ENCODE peak calls at places on chromosomes 4 and X, in seven cellular contexts. One of them, this sample, is unnamed.

GRCh38 chr4:172628263-172628662 is 540.3 kb upstream of the GALNT7 start:
- DNase-seq in prostate gland: no peak
- DNase-seq in upper lobe of left lung: no peak
- DNase-seq in breast epithelium: no peak
- DNase-seq in stomach: no peak
- DNase-seq in HL-60: no peak
- DNase-seq in GM12891: no peak
- DNase-seq in this sample: no peak

GRCh38 chr4:1356181-1356998 is 9.4 kb downstream of the UVSSA start:
- DNase-seq in prostate gland: peak; percentile 38
- DNase-seq in upper lobe of left lung: peak; percentile 93
- DNase-seq in breast epithelium: peak; percentile 34
- DNase-seq in stomach: peak; percentile 63
- DNase-seq in HL-60: peak; percentile 30
- DNase-seq in GM12891: peak; percentile 66
- DNase-seq in this sample: no peak

GRCh38 chr4:8275511-8275910 is 6.0 kb downstream of the HTRA3 start:
- DNase-seq in prostate gland: no peak
- DNase-seq in upper lobe of left lung: no peak
- DNase-seq in breast epithelium: no peak
- DNase-seq in stomach: no peak
- DNase-seq in HL-60: no peak
- DNase-seq in GM12891: no peak
- DNase-seq in this sample: no peak

GRCh38 chr4:70743728-70744127 is 22.0 kb downstream of the RUFY3 start:
- DNase-seq in prostate gland: no peak
- DNase-seq in upper lobe of left lung: no peak
- DNase-seq in breast epithelium: no peak
- DNase-seq in stomach: no peak
- DNase-seq in HL-60: no peak
- DNase-seq in GM12891: no peak
- DNase-seq in this sample: no peak

GRCh38 chr4:28287837-28288236 is 1427.2 kb downstream of the STIM2 start:
- DNase-seq in prostate gland: no peak
- DNase-seq in upper lobe of left lung: no peak
- DNase-seq in breast epithelium: no peak
- DNase-seq in stomach: no peak
- DNase-seq in HL-60: no peak
- DNase-seq in GM12891: no peak
- DNase-seq in this sample: no peak

GRCh38 chr4:67892905-67893304 is 9.1 kb upstream of the TMPRSS11D start:
- DNase-seq in prostate gland: no peak
- DNase-seq in upper lobe of left lung: no peak
- DNase-seq in breast epithelium: no peak
- DNase-seq in stomach: no peak
- DNase-seq in HL-60: no peak
- DNase-seq in GM12891: no peak
- DNase-seq in this sample: no peak

GRCh38 chr4:4421356-4421755 is 34.5 kb downstream of the NSG1 start:
- DNase-seq in prostate gland: no peak
- DNase-seq in upper lobe of left lung: no peak
- DNase-seq in breast epithelium: no peak
- DNase-seq in stomach: no peak
- DNase-seq in HL-60: no peak
- DNase-seq in GM12891: no peak
- DNase-seq in this sample: no peak

GRCh38 chrX:133921764-133922389 is 63.5 kb downstream of the GPC3 start:
- DNase-seq in prostate gland: peak; percentile 6
- DNase-seq in upper lobe of left lung: no peak
- DNase-seq in breast epithelium: no peak
- DNase-seq in stomach: peak; percentile 72
- DNase-seq in HL-60: peak; percentile 33
- DNase-seq in GM12891: no peak
- DNase-seq in this sample: no peak

GRCh38 chrX:83860846-83861245 is at the start of gene CYLC1:
- DNase-seq in prostate gland: no peak
- DNase-seq in upper lobe of left lung: no peak
- DNase-seq in breast epithelium: no peak
- DNase-seq in stomach: no peak
- DNase-seq in HL-60: no peak
- DNase-seq in GM12891: no peak
- DNase-seq in this sample: no peak

GRCh38 chr4:38994135-38994534 is 38.1 kb downstream of the TMEM156 start:
- DNase-seq in prostate gland: no peak
- DNase-seq in upper lobe of left lung: no peak
- DNase-seq in breast epithelium: no peak
- DNase-seq in stomach: no peak
- DNase-seq in HL-60: no peak
- DNase-seq in GM12891: no peak
- DNase-seq in this sample: no peak

GRCh38 chr4:182449186-182449880 is 206.1 kb downstream of the TENM3 start:
- DNase-seq in prostate gland: peak; percentile 42
- DNase-seq in upper lobe of left lung: no peak
- DNase-seq in breast epithelium: no peak
- DNase-seq in stomach: no peak
- DNase-seq in HL-60: no peak
- DNase-seq in GM12891: no peak
- DNase-seq in this sample: no peak

GRCh38 chrX:46165411-46165810 is 379.8 kb downstream of the ZNF674 start:
- DNase-seq in prostate gland: no peak
- DNase-seq in upper lobe of left lung: no peak
- DNase-seq in breast epithelium: no peak
- DNase-seq in stomach: no peak
- DNase-seq in HL-60: no peak
- DNase-seq in GM12891: no peak
- DNase-seq in this sample: no peak

GRCh38 chrX:141469469-141469868 is 115.1 kb downstream of the SPANXA1 start:
- DNase-seq in prostate gland: no peak
- DNase-seq in upper lobe of left lung: no peak
- DNase-seq in breast epithelium: no peak
- DNase-seq in stomach: no peak
- DNase-seq in HL-60: no peak
- DNase-seq in GM12891: no peak
- DNase-seq in this sample: no peak

GRCh38 chr4:2301806-2302205 is 39.9 kb upstream of the MXD4 start:
- DNase-seq in prostate gland: no peak
- DNase-seq in upper lobe of left lung: peak; percentile 66
- DNase-seq in breast epithelium: no peak
- DNase-seq in stomach: peak; percentile 20
- DNase-seq in HL-60: no peak
- DNase-seq in GM12891: no peak
- DNase-seq in this sample: no peak

GRCh38 chrX:134013528-134013927 is 28.1 kb upstream of the GPC3 start:
- DNase-seq in prostate gland: no peak
- DNase-seq in upper lobe of left lung: no peak
- DNase-seq in breast epithelium: no peak
- DNase-seq in stomach: no peak
- DNase-seq in HL-60: no peak
- DNase-seq in GM12891: no peak
- DNase-seq in this sample: no peak

GRCh38 chrX:16739574-16739973 is 20.2 kb downstream of the SYAP1 start:
- DNase-seq in prostate gland: peak; percentile 4
- DNase-seq in upper lobe of left lung: no peak
- DNase-seq in breast epithelium: no peak
- DNase-seq in stomach: no peak
- DNase-seq in HL-60: peak; percentile 70
- DNase-seq in GM12891: no peak
- DNase-seq in this sample: no peak

GRCh38 chr4:149914521-149915115 is 99.0 kb upstream of the IQCM start:
- DNase-seq in prostate gland: no peak
- DNase-seq in upper lobe of left lung: no peak
- DNase-seq in breast epithelium: no peak
- DNase-seq in stomach: no peak
- DNase-seq in HL-60: peak; percentile 34
- DNase-seq in GM12891: peak; percentile 24
- DNase-seq in this sample: no peak

GRCh38 chr4:159540501-159540900 is 437.6 kb downstream of the RAPGEF2 start:
- DNase-seq in prostate gland: no peak
- DNase-seq in upper lobe of left lung: no peak
- DNase-seq in breast epithelium: no peak
- DNase-seq in stomach: no peak
- DNase-seq in HL-60: no peak
- DNase-seq in GM12891: no peak
- DNase-seq in this sample: no peak

GRCh38 chrX:10047133-10047532 is 80.0 kb downstream of the CLDN34 start:
- DNase-seq in prostate gland: no peak
- DNase-seq in upper lobe of left lung: no peak
- DNase-seq in breast epithelium: no peak
- DNase-seq in stomach: no peak
- DNase-seq in HL-60: no peak
- DNase-seq in GM12891: no peak
- DNase-seq in this sample: no peak

GRCh38 chr4:1531683-1532548 is 125.7 kb upstream of the NKX1-1 start:
- DNase-seq in prostate gland: no peak
- DNase-seq in upper lobe of left lung: peak; percentile 60
- DNase-seq in breast epithelium: no peak
- DNase-seq in stomach: no peak
- DNase-seq in HL-60: no peak
- DNase-seq in GM12891: no peak
- DNase-seq in this sample: no peak

DNA sequence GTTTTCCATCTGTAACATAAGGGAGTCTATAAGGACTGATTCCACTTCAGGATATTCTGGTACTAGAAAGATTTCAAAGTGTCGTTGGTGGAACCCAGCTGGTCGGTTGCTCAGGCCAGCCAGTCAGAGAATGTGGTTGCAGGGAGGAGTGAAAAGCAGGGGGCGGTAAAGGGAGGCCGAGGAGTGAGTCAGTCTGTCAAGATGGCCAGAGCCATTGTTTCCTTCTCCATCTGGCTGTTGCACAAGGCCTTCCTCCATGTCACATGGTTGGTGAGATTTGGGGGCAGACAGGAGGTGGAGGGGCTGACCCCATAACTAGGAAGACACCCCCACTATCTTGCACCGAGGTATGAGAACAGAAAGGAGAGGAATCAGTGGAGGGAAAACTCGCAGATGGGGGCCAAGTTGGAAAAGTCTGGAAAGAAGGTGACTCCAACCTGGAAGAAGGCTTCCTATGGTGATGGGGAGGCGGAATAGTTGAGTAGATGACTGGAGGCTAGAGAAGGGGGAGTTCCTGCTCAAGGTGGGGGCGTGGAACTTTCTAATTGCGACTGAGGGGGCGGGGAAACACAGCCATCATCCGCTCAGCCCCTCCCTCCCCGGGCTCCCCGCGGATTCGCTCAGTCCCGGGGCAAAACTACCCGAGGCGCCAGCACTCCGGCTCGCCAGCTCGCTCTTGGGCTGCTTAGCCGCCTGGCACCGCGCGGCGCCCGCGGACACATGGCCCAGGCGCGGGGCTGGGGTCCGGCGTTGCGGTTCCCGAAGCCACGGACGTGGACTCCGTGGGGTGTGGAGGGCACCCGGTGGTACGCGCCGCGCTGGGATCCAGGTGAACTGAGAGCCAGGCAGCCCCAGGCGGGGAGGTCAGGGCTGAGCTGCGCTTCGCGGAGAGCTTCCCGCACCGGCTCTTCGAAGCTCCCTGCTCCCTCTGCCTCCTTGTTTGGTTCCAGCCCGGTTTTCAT is 38.5 kb downstream of the STARD8 start:
- DNase-seq in prostate gland: no peak
- DNase-seq in upper lobe of left lung: peak; percentile 88
- DNase-seq in breast epithelium: no peak
- DNase-seq in stomach: no peak
- DNase-seq in HL-60: peak; percentile 43
- DNase-seq in GM12891: no peak
- DNase-seq in this sample: no peak
- TF ChIP-seq POLR2AphosphoS5 in prostate gland: no peak
- TF ChIP-seq POLR2AphosphoS5 in upper lobe of left lung: peak; percentile 36
- TF ChIP-seq POLR2AphosphoS5 in breast epithelium: no peak
- TF ChIP-seq POLR2AphosphoS5 in stomach: peak; percentile 41
- TF ChIP-seq POLR2AphosphoS5 in HL-60: no peak
- TF ChIP-seq POLR2AphosphoS5 in GM12891: no peak
- TF ChIP-seq POLR2AphosphoS5 in this sample: peak; percentile 57

DNA sequence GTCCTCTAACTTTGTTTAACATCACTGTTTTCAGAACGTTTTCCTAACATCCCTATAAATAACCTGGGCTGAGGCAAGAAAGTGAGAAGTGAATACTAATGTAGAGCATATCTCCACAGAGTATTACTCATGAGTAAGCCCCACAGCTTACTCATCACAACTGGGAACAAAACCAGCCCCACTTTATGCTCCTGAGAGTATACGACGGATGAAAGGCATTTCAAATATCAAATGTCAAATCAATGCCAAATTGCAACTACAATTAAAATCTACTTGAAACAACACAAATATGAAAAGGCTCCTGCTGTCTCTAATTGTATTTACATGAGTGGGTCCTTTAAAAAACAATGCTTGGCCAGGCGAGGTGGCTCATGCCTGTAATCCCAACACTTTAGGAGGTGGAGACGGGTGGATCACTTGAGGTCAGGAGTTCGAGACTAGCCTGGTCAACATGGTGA is 41.2 kb downstream of the SH3RF1 start:
- DNase-seq in prostate gland: no peak
- DNase-seq in upper lobe of left lung: no peak
- DNase-seq in breast epithelium: no peak
- DNase-seq in stomach: no peak
- DNase-seq in HL-60: no peak
- DNase-seq in GM12891: no peak
- DNase-seq in this sample: peak; percentile 68
- TF ChIP-seq POLR2AphosphoS5 in prostate gland: no peak
- TF ChIP-seq POLR2AphosphoS5 in upper lobe of left lung: no peak
- TF ChIP-seq POLR2AphosphoS5 in breast epithelium: no peak
- TF ChIP-seq POLR2AphosphoS5 in stomach: peak; percentile 11
- TF ChIP-seq POLR2AphosphoS5 in HL-60: no peak
- TF ChIP-seq POLR2AphosphoS5 in GM12891: no peak
- TF ChIP-seq POLR2AphosphoS5 in this sample: no peak

GRCh38 chr4:126603851-126604250 is 1028.9 kb upstream of the INTU start:
- DNase-seq in prostate gland: no peak
- DNase-seq in upper lobe of left lung: no peak
- DNase-seq in breast epithelium: no peak
- DNase-seq in stomach: no peak
- DNase-seq in HL-60: no peak
- DNase-seq in GM12891: no peak
- DNase-seq in this sample: no peak

GRCh38 chr4:126604273-126604867 is 1028.4 kb upstream of the INTU start:
- DNase-seq in prostate gland: no peak
- DNase-seq in upper lobe of left lung: no peak
- DNase-seq in breast epithelium: no peak
- DNase-seq in stomach: no peak
- DNase-seq in HL-60: peak; percentile 3
- DNase-seq in GM12891: no peak
- DNase-seq in this sample: no peak

GRCh38 chr4:126603210-126603609 is 1029.5 kb upstream of the INTU start:
- DNase-seq in prostate gland: no peak
- DNase-seq in upper lobe of left lung: no peak
- DNase-seq in breast epithelium: no peak
- DNase-seq in stomach: no peak
- DNase-seq in HL-60: no peak
- DNase-seq in GM12891: no peak
- DNase-seq in this sample: no peak
- TF ChIP-seq POLR2AphosphoS5 in prostate gland: no peak
- TF ChIP-seq POLR2AphosphoS5 in upper lobe of left lung: no peak
- TF ChIP-seq POLR2AphosphoS5 in breast epithelium: no peak
- TF ChIP-seq POLR2AphosphoS5 in stomach: no peak
- TF ChIP-seq POLR2AphosphoS5 in HL-60: no peak
- TF ChIP-seq POLR2AphosphoS5 in GM12891: no peak
- TF ChIP-seq POLR2AphosphoS5 in this sample: no peak

GRCh38 chr4:88823058-88823919 is 125.7 kb upstream of the NAP1L5 start:
- DNase-seq in prostate gland: peak; percentile 83
- DNase-seq in upper lobe of left lung: no peak
- DNase-seq in breast epithelium: peak; percentile 85
- DNase-seq in stomach: peak; percentile 89
- DNase-seq in HL-60: peak; percentile 46
- DNase-seq in GM12891: no peak
- DNase-seq in this sample: peak; percentile 94
- TF ChIP-seq POLR2AphosphoS5 in prostate gland: peak; percentile 79
- TF ChIP-seq POLR2AphosphoS5 in upper lobe of left lung: peak; percentile 48
- TF ChIP-seq POLR2AphosphoS5 in breast epithelium: peak; percentile 79
- TF ChIP-seq POLR2AphosphoS5 in stomach: peak; percentile 94
- TF ChIP-seq POLR2AphosphoS5 in HL-60: no peak
- TF ChIP-seq POLR2AphosphoS5 in GM12891: no peak
- TF ChIP-seq POLR2AphosphoS5 in this sample: peak; percentile 69

GRCh38 chrX:107674480-107675364 is 46.4 kb downstream of the PRPS1 start:
- DNase-seq in prostate gland: peak; percentile 61
- DNase-seq in upper lobe of left lung: no peak
- DNase-seq in breast epithelium: peak; percentile 81
- DNase-seq in stomach: peak; percentile 58
- DNase-seq in HL-60: peak; percentile 87
- DNase-seq in GM12891: no peak
- DNase-seq in this sample: peak; percentile 94
- TF ChIP-seq POLR2AphosphoS5 in prostate gland: no peak
- TF ChIP-seq POLR2AphosphoS5 in upper lobe of left lung: peak; percentile 47
- TF ChIP-seq POLR2AphosphoS5 in breast epithelium: no peak
- TF ChIP-seq POLR2AphosphoS5 in stomach: peak; percentile 52
- TF ChIP-seq POLR2AphosphoS5 in HL-60: peak; percentile 21
- TF ChIP-seq POLR2AphosphoS5 in GM12891: peak; percentile 6
- TF ChIP-seq POLR2AphosphoS5 in this sample: peak; percentile 77

This sample was measured in esophagus muscularis mucosa.